ENCODE peak calls at places on chromosomes 4 and X, in five cellular contexts. One of them, this sample, is unnamed.

GRCh38 chr4:24470681-24471622 is 113.4 kb downstream of the DHX15 start:
- DNase-seq in left lung: peak; percentile 46
- DNase-seq in OCI-LY7: no peak
- DNase-seq in HCT116: no peak
- DNase-seq in neural progenitor cell: peak; percentile 68
- DNase-seq in this sample: peak; percentile 40

GRCh38 chrX:39063037-39063436 is 261.8 kb downstream of the MID1IP1 start:
- DNase-seq in HCT116: no peak
- DNase-seq in neural progenitor cell: no peak
- DNase-seq in left lung: peak; percentile 72
- DNase-seq in OCI-LY7: no peak
- DNase-seq in this sample: no peak

GRCh38 chr4:121765941-121766538 is 1.1 kb upstream of the SMIM43 start:
- DNase-seq in left lung: no peak
- DNase-seq in HCT116: no peak
- DNase-seq in neural progenitor cell: peak; percentile 20
- DNase-seq in OCI-LY7: no peak
- DNase-seq in this sample: no peak

GRCh38 chr4:172392741-172393140 is 579.5 kb downstream of the GALNTL6 start:
- DNase-seq in OCI-LY7: no peak
- DNase-seq in neural progenitor cell: no peak
- DNase-seq in HCT116: no peak
- DNase-seq in left lung: no peak
- DNase-seq in this sample: no peak

GRCh38 chr4:17206829-17207773 is 304.8 kb downstream of the QDPR start:
- DNase-seq in HCT116: no peak
- DNase-seq in neural progenitor cell: no peak
- DNase-seq in left lung: no peak
- DNase-seq in OCI-LY7: peak; percentile 35
- DNase-seq in this sample: no peak

GRCh38 chr4:38382492-38382891 is 281.5 kb upstream of the KLF3 start:
- DNase-seq in HCT116: no peak
- DNase-seq in left lung: no peak
- DNase-seq in neural progenitor cell: no peak
- DNase-seq in OCI-LY7: no peak
- DNase-seq in this sample: no peak

GRCh38 chr4:82814034-82814433 is 15.4 kb upstream of the SCD5 start:
- DNase-seq in left lung: no peak
- DNase-seq in neural progenitor cell: peak; percentile 55
- DNase-seq in HCT116: no peak
- DNase-seq in OCI-LY7: no peak
- DNase-seq in this sample: no peak

GRCh38 chr4:16065066-16065465 is 18.8 kb downstream of the PROM1 start:
- DNase-seq in HCT116: no peak
- DNase-seq in left lung: no peak
- DNase-seq in neural progenitor cell: no peak
- DNase-seq in OCI-LY7: no peak
- DNase-seq in this sample: no peak

DNA sequence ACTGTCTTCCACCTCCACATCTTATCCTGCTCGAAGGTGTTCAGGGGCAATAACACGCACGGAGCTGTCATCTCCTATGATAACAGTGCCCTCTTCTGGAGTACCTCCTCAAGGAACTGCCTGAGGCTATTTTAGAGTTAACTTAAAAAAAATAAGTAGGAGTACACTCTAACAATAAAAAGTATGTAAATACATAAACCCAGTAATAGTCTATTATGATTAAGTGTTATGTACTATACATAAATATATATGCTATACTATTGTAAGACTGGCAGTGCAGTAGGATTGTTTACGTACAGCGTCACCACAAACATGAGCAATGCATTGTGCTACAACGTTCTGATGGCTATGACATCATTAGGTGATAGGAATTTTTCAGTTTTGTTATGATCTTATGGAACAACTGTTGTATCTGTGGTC is 34.5 kb upstream of the TLR2 start:
- DNase-seq in HCT116: peak; percentile 60
- DNase-seq in OCI-LY7: peak; percentile 73
- DNase-seq in left lung: no peak
- DNase-seq in neural progenitor cell: peak; percentile 67
- DNase-seq in this sample: peak; percentile 20
- TF ChIP-seq CTCF in HCT116: peak; percentile 58
- TF ChIP-seq CTCF in OCI-LY7: peak; percentile 86
- TF ChIP-seq CTCF in left lung: no peak
- TF ChIP-seq CTCF in neural progenitor cell: peak; percentile 67
- TF ChIP-seq CTCF in this sample: no peak

DNA sequence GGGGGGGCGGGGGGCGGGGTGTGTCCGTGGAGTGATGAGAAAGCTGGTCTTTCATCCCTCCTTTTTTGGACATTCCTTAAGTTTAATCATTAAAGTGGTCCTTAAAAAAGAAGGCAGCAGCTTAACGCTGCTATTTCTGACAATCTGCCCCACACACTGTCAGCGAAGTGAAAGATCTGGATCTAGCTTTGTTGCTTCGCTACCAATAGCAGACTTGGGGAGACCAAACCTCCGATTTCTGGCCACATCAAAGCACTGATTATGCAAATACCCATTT is 5.9 kb downstream of the NEUROG2 start:
- DNase-seq in OCI-LY7: no peak
- DNase-seq in HCT116: no peak
- DNase-seq in left lung: no peak
- DNase-seq in neural progenitor cell: no peak
- DNase-seq in this sample: no peak
- H3K4me3 ChIP-seq in OCI-LY7: no peak overlapping the region
- H3K4me3 ChIP-seq in HCT116: no peak overlapping the region
- H3K4me3 ChIP-seq in left lung: no peak overlapping the region
- H3K4me3 ChIP-seq in neural progenitor cell: peak overlapping the region; percentile 45
- H3K4me3 ChIP-seq in this sample: no peak overlapping the region

DNA sequence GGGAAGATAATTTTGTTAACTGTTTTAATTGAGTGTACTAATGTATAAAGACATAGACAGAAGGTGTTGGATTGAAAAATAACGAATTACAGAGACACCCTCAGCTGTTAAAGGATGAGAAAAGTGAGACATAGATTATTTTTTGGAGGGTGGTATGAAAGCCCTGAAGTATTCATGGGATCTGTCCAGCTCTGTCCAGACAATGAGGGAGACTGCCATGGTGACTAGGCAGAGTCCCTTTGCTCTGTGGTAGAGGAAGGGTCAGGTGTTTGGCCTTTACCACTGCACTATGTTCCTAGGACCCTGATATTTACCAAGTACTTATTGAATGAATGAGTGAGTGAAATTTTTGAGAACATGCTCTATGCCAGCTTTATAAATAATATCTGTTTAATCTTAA is 11.4 kb downstream of the FGF2 start:
- DNase-seq in left lung: no peak
- DNase-seq in HCT116: no peak
- DNase-seq in neural progenitor cell: no peak
- DNase-seq in OCI-LY7: no peak
- DNase-seq in this sample: no peak
- H3K4me1 ChIP-seq in left lung: no peaks in the 10 kb centered on the region
- H3K4me1 ChIP-seq in HCT116: peaks cover 8% of the 10 kb centered on the region
- H3K4me1 ChIP-seq in neural progenitor cell: peaks cover 35% of the 10 kb centered on the region
- H3K4me1 ChIP-seq in OCI-LY7: no peaks in the 10 kb centered on the region
- H3K4me1 ChIP-seq in this sample: peaks cover under 1% of the 10 kb centered on the region

DNA sequence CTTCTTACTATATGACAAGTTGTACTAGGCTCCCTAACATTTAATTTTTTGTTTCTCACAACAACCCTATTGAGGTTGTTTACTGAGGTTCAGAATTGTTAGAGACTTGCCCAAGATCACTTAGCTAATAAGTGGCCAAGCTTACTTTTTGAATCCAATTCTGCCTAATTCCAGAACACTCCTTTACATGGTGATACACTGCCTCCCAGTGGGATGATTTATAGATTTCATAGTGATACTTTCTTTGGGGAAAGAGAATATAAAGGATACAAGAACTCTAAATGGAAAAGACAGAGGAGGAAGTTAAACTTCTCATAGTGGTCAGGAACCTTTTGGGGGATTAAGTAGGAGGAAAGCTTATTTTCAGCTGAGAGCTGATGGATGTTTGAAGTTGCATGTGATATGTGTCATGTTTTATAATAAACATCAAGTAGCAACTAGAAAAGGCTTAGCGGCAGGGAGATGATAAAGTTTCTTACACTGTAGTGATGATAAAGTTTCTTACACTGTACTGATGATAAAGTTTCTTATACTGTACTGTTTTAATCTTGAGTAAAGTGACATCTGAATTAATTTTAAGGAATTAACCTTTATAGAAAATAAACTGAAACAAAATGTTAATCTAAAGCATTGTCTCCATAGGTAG is 15.3 kb downstream of the STAG2 start:
- DNase-seq in neural progenitor cell: no peak
- DNase-seq in HCT116: no peak
- DNase-seq in OCI-LY7: peak; percentile 9
- DNase-seq in left lung: no peak
- DNase-seq in this sample: no peak
- TF ChIP-seq CTCF in neural progenitor cell: peak; percentile 17
- TF ChIP-seq CTCF in HCT116: peak; percentile 42
- TF ChIP-seq CTCF in OCI-LY7: peak; percentile 61
- TF ChIP-seq CTCF in left lung: peak; percentile 19
- TF ChIP-seq CTCF in this sample: no peak

GRCh38 chr4:86306816-86307215 is 53.0 kb downstream of the MAPK10 start:
- DNase-seq in HCT116: no peak
- DNase-seq in left lung: no peak
- DNase-seq in OCI-LY7: no peak
- DNase-seq in neural progenitor cell: no peak
- DNase-seq in this sample: no peak

GRCh38 chr4:86302242-86302641 is 57.6 kb downstream of the MAPK10 start:
- DNase-seq in HCT116: no peak
- DNase-seq in left lung: peak; percentile 35
- DNase-seq in neural progenitor cell: peak; percentile 79
- DNase-seq in OCI-LY7: no peak
- DNase-seq in this sample: no peak

DNA sequence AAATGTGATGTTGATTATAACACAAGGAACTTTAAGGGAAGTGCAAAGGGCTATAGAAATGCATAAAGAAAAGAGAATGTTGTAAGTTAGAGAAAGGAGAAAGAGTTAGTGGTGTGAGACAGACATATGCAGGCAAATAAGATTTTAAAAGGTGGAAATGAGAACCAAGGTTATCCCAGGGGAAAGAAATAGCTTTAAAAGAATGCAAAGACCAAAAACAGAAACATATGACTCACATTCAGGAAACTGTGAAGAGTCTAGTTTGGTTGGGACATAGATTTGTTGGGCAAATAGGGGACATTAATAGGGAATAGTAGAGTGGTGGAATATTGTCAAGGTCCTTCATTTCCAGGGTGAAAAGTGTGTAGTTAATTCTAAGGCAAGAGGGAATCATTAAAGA is 52.4 kb downstream of the MAPK10 start:
- DNase-seq in left lung: no peak
- DNase-seq in OCI-LY7: no peak
- DNase-seq in neural progenitor cell: no peak
- DNase-seq in HCT116: no peak
- DNase-seq in this sample: no peak
- H3K4me3 ChIP-seq in left lung: no peak overlapping the region
- H3K4me3 ChIP-seq in OCI-LY7: no peak overlapping the region
- H3K4me3 ChIP-seq in neural progenitor cell: no peak overlapping the region
- H3K4me3 ChIP-seq in HCT116: no peak overlapping the region
- H3K4me3 ChIP-seq in this sample: no peak overlapping the region

GRCh38 chr4:112523008-112523440 is 7.0 kb upstream of the NEUROG2 start:
- DNase-seq in OCI-LY7: peak; percentile 69
- DNase-seq in left lung: no peak
- DNase-seq in neural progenitor cell: peak; percentile 85
- DNase-seq in HCT116: no peak
- DNase-seq in this sample: no peak

GRCh38 chr4:112523764-112524505 is 8.0 kb upstream of the NEUROG2 start:
- DNase-seq in OCI-LY7: peak; percentile 93
- DNase-seq in left lung: peak; percentile 70
- DNase-seq in neural progenitor cell: peak; percentile 95
- DNase-seq in HCT116: peak; percentile 73
- DNase-seq in this sample: peak; percentile 65

GRCh38 chr4:112521123-112522116 is 5.4 kb upstream of the NEUROG2 start:
- DNase-seq in OCI-LY7: peak; percentile 25
- DNase-seq in left lung: no peak
- DNase-seq in HCT116: no peak
- DNase-seq in neural progenitor cell: peak; percentile 90
- DNase-seq in this sample: no peak

GRCh38 chr4:112520598-112521122 is 4.7 kb upstream of the NEUROG2 start:
- DNase-seq in neural progenitor cell: no peak
- DNase-seq in OCI-LY7: no peak
- DNase-seq in HCT116: no peak
- DNase-seq in left lung: no peak
- DNase-seq in this sample: no peak

DNA sequence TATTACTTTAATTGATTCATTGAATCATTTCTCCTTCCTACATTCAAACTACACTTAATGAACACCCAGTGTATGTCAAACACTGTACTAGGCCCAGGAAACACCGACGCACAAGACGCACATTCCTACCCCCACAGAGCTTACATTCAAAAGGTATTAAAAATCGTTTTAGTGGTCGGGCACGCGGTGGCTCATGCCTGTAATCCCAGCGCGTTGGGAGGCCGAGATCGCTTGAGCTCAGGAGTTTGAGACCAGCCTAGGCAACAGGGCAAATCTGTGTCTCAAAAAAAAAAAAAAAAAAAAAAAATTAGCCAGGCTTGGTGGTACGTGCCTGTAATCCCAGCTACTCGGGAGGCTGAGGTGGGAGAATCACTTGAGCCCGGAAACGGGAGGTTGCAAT is 6.4 kb upstream of the NEUROG2 start:
- DNase-seq in OCI-LY7: no peak
- DNase-seq in left lung: no peak
- DNase-seq in HCT116: no peak
- DNase-seq in neural progenitor cell: peak; percentile 59
- DNase-seq in this sample: no peak
- H3K4me1 ChIP-seq in OCI-LY7: peaks cover 28% of the 10 kb centered on the region
- H3K4me1 ChIP-seq in left lung: peaks cover 11% of the 10 kb centered on the region
- H3K4me1 ChIP-seq in HCT116: peaks cover 9% of the 10 kb centered on the region
- H3K4me1 ChIP-seq in neural progenitor cell: peaks cover 51% of the 10 kb centered on the region
- H3K4me1 ChIP-seq in this sample: peaks cover 20% of the 10 kb centered on the region